ENCODE peak calls at places on chromosomes 7 and 10, in seven cellular contexts. A, T, P, X, K, B and R are unnamed samples.

GRCh38 chr7:144713850-144714249 is 122.0 kb downstream of the TPK1 start:
- DNase-seq in A (no peak), T (no peak), P (no peak), X (no peak), K (no peak), B (no peak), R (no peak)

GRCh38 chr7:149824301-149824741 is 13.9 kb upstream of the ZNF862 start:
- DNase-seq in A (no peak), T (no peak), P (no peak), X (no peak), K (no peak), B (no peak), R (no peak)

GRCh38 chr10:110758898-110759297 is 112.8 kb upstream of the PDCD4 start:
- DNase-seq in A (no peak), T (peak; percentile 57), P (peak; percentile 29), X (no peak), K (no peak), B (peak; percentile 79), R (peak; percentile 36)

GRCh38 chr10:34726862-34727261 is 88.2 kb downstream of the PARD3 start:
- DNase-seq in A (no peak), T (no peak), P (no peak), X (no peak), K (no peak), B (no peak), R (no peak)

GRCh38 chr7:138865843-138866242 is 67.8 kb upstream of the ATP6V0A4 start:
- DNase-seq in A (peak; percentile 38), T (no peak), P (no peak), X (no peak), K (peak; percentile 33), B (no peak), R (no peak)

GRCh38 chr7:34133983-34134782 is 228.8 kb downstream of the BMPER start:
- DNase-seq in A (peak; percentile 42), T (peak; percentile 75), P (peak; percentile 86), X (peak; percentile 66), K (peak; percentile 26), B (peak; percentile 82), R (peak; percentile 85)

GRCh38 chr7:69776611-69777010 is 178.3 kb downstream of the AUTS2 start:
- DNase-seq in A (no peak), T (no peak), P (no peak), X (no peak), K (no peak), B (peak; percentile 42), R (no peak)

GRCh38 chr10:77006836-77007511 is 630.6 kb downstream of the KCNMA1 start:
- DNase-seq in A (no peak), T (peak; percentile 95), P (no peak), X (no peak), K (no peak), B (peak; percentile 8), R (no peak)

GRCh38 chr10:125032474-125032873 is 90.6 kb downstream of the ZRANB1 start:
- DNase-seq in A (no peak), T (no peak), P (no peak), X (no peak), K (no peak), B (no peak), R (no peak)

GRCh38 chr7:7821517-7821916 is 103.1 kb upstream of the RPA3 start:
- DNase-seq in A (no peak), T (no peak), P (peak; percentile 9), X (no peak), K (no peak), B (no peak), R (no peak)

GRCh38 chr10:77886795-77887355 is 39.7 kb downstream of the DLG5 start:
- DNase-seq in A (no peak), T (no peak), P (no peak), X (no peak), K (no peak), B (no peak), R (no peak)

GRCh38 chr10:122114156-122114747 is 125.3 kb downstream of the TACC2 start:
- DNase-seq in A (no peak), T (no peak), P (no peak), X (no peak), K (no peak), B (peak; percentile 20), R (no peak)

GRCh38 chr10:25457552-25457951 is 282.8 kb downstream of the GPR158 start:
- DNase-seq in A (no peak), T (no peak), P (no peak), X (no peak), K (no peak), B (no peak), R (peak; percentile 8)

GRCh38 chr7:116501425-116502167 is 2.1 kb downstream of the CAV2 start:
- DNase-seq in A (no peak), T (peak; percentile 48), P (no peak), X (peak; percentile 46), K (no peak), B (no peak), R (no peak)
- H3K4me3 ChIP-seq in A (no peak overlapping the region), T (peak overlapping the region; percentile 59), P (no peak overlapping the region), X (no peak overlapping the region), K (no peak overlapping the region), B (peak overlapping the region; percentile 71), R (no peak overlapping the region)

GRCh38 chr10:101779544-101780186 is 3.6 kb downstream of the NPM3 start:
- DNase-seq in A (peak; percentile 85), T (peak; percentile 23), P (peak; percentile 91), X (peak; percentile 86), K (peak; percentile 48), B (peak; percentile 48), R (peak; percentile 88)

GRCh38 chr10:101778151-101778780 is 2.4 kb upstream of the FGF8 start:
- DNase-seq in A (no peak), T (no peak), P (no peak), X (no peak), K (no peak), B (no peak), R (peak; percentile 18)

GRCh38 chr10:101780187-101780817 is 2.9 kb downstream of the NPM3 start:
- DNase-seq in A (peak; percentile 25), T (no peak), P (peak; percentile 27), X (no peak), K (no peak), B (no peak), R (peak; percentile 68)

GRCh38 chr10:101777857-101778145 is 1.9 kb upstream of the FGF8 start:
- DNase-seq in A (no peak), T (no peak), P (no peak), X (no peak), K (no peak), B (no peak), R (peak; percentile 37)

DNA sequence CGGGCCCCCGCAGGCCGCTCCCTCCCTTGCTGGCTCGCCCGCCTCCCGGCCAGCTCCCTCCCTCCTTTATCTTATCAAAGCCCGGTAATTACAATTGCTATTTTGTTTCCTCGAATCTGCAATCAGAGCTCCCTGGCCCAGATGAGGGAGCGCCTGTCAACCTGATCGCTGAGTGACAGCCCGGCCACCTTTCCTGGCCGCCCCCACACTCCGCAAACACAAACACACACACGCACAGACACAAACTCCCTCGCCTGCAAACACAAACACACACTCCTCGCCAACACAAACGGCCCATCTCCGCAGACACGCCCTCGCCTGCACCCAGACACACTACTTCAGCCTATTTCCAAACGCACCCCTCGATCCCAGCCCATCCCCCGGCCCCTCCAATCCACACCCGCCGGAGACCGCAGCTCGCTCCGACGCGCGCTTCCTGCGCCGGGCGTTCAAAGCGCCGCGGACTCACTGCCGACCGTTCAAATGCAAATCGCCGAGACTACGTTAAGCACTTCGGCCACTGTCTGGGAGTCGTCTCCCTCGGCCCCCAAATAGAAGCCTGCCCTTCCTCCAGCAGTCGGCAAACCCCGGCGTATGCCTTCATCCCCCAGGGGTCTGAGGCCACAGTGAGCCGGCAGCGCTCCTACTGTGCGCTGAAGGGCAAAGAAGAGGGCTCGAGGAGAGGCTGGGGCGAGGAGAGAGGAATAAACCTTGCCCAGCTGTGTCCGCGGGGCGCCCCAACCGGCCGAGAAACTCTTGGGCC is 3.0 kb upstream of the FGF8 start:
- DNase-seq in A (peak; percentile 72), T (no peak), P (peak; percentile 91), X (peak; percentile 55), K (no peak), B (peak; percentile 39), R (peak; percentile 91)
- H3K4me3 ChIP-seq in A (peak overlapping the region; percentile 54), T (no peak overlapping the region), P (peak overlapping the region; percentile 57), X (peak overlapping the region; percentile 14), K (no peak overlapping the region), B (peak overlapping the region; percentile 29), R (no peak overlapping the region)

DNA sequence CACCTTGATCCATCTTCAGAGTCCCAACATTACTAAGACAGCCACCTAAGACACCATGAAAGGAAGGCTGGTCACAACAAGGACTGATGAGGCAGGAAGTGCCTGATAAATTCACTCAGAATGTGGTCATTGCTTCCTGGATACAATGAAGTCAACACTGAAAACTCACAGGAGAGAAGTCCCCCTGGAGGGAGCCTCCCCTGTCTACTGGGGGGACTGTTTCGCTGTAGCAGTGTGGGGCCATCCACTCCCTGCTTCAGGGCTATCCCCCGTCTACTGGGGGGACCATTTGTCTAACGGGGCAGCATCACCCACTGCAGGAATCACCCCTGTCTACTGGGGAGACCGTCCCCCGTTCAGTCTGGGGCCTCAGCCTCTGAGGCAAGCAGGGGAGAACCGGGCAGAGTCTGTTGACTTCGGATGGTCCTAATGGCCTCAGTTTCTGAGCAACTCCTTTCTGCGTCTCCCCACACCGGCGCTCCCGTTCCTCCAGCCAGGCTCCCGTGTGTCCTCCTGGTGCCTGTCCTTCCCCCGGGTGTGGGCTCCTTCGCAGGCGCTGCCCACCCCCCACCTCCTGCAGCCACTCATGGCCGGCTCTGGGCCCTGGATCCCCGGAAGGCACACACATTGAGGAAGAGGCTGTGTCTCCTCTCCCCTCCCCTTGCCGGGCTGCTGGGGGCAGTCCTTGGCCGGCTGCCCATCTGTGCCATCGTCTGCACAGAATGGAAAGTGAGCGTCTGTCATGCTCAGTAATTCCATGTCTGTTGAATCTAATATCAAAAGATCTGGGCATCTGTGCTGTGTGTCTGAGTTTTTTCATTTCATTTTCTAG is 59.9 kb upstream of the DNAJB6 start:
- DNase-seq in A (peak; percentile 31), T (no peak), P (no peak), X (peak; percentile 36), K (no peak), B (peak; percentile 28), R (peak; percentile 66)
- H3K4me3 ChIP-seq in A (no peak overlapping the region), T (no peak overlapping the region), P (no peak overlapping the region), X (no peak overlapping the region), K (no peak overlapping the region), B (no peak overlapping the region), R (no peak overlapping the region)

DNA sequence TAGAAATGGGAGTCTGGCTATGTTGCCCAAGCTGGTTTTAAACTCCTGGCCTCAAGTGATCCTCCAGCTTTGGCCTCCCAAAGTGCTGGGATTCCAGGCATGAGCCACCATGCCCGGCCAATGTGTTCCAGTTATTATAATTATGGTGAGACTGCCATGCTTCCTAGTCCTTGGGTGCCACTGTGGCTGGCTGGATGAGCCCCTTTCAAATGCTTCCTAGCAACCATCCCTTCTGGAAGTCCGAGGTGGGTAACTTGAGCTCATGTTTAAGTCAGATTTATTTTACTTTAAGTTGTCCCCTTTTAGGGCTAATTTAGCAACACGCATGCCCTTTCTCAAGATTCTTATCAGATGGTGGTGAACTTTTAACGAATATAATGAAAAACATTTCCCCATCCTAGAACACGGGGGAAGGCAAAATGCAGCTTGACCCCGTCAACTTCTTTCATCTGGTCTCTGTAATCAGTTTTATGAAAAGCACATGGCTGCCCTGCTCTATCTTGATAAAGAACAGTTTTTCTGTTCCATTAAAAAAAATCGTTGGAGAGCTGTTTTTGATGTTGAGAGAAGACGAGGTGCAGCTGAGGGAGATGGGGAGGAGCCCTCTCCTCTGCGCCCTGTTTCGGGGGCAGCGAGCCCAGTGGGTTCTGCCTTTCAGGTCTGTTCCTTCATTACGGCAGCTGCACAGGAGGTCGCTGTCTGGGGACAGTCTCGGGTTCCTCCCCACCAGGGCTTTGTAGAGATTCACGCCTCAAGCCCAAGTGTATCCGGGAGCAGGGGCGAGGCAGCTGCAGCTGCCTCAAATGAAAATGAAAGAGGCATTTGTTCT is 61.0 kb upstream of the MKI67 start:
- DNase-seq in A (no peak), T (no peak), P (no peak), X (no peak), K (no peak), B (no peak), R (no peak)
- H3K4me3 ChIP-seq in A (no peak overlapping the region), T (no peak overlapping the region), P (no peak overlapping the region), X (no peak overlapping the region), K (no peak overlapping the region), B (no peak overlapping the region), R (no peak overlapping the region)

GRCh38 chr10:21528452-21529235 is 3.2 kb upstream of the SKIDA1 start:
- DNase-seq in A (no peak), T (no peak), P (peak; percentile 76), X (no peak), K (no peak), B (peak; percentile 76), R (peak; percentile 60)
- H3K4me3 ChIP-seq in A (no peak overlapping the region), T (peak overlapping the region; percentile 75), P (peak overlapping the region; percentile 97), X (no peak overlapping the region), K (no peak overlapping the region), B (peak overlapping the region; percentile 17), R (no peak overlapping the region)